ENCODE peak calls at places on chromosome 13, in seven cellular contexts. One of them, this sample, is unnamed.
A peak's percentile ranks its signal among the peaks of the same experiment; 100 is the strongest.

GRCh38 chr13:49869514-49869913 is 66.6 kb downstream of the SPRYD7 start:
- ATAC-seq in HCT116: peak; percentile 85
- ATAC-seq in HepG2: peak; percentile 94
- ATAC-seq in left lung: peak; percentile 56
- ATAC-seq in left colon: no peak
- ATAC-seq in T-helper 17 cell: no peak
- ATAC-seq in activated CD4-positive, alpha-beta T cell treated with anti-CD3 and anti-CD28 coated beads for 36 hours: no peak
- ATAC-seq in this sample: no peak

GRCh38 chr13:112575680-112576079 is 12.3 kb downstream of the TUBGCP3 start:
- ATAC-seq in HCT116: peak; percentile 72
- ATAC-seq in HepG2: peak; percentile 58
- ATAC-seq in left lung: no peak
- ATAC-seq in left colon: no peak
- ATAC-seq in T-helper 17 cell: no peak
- ATAC-seq in activated CD4-positive, alpha-beta T cell treated with anti-CD3 and anti-CD28 coated beads for 36 hours: no peak
- ATAC-seq in this sample: no peak

GRCh38 chr13:105971312-105971711 is 564.1 kb downstream of the EFNB2 start:
- ATAC-seq in HCT116: no peak
- ATAC-seq in HepG2: no peak
- ATAC-seq in left lung: no peak
- ATAC-seq in left colon: no peak
- ATAC-seq in T-helper 17 cell: no peak
- ATAC-seq in activated CD4-positive, alpha-beta T cell treated with anti-CD3 and anti-CD28 coated beads for 36 hours: no peak
- ATAC-seq in this sample: peak; percentile 44

GRCh38 chr13:112062619-112063308 is 4.2 kb upstream of the SOX1 start:
- ATAC-seq in HCT116: no peak
- ATAC-seq in HepG2: no peak
- ATAC-seq in left lung: no peak
- ATAC-seq in left colon: peak; percentile 45
- ATAC-seq in T-helper 17 cell: no peak
- ATAC-seq in activated CD4-positive, alpha-beta T cell treated with anti-CD3 and anti-CD28 coated beads for 36 hours: no peak
- ATAC-seq in this sample: no peak

GRCh38 chr13:94515352-94515751 is 35.9 kb upstream of the DCT start:
- ATAC-seq in HCT116: no peak
- ATAC-seq in HepG2: no peak
- ATAC-seq in left lung: peak; percentile 97
- ATAC-seq in left colon: no peak
- ATAC-seq in T-helper 17 cell: no peak
- ATAC-seq in activated CD4-positive, alpha-beta T cell treated with anti-CD3 and anti-CD28 coated beads for 36 hours: no peak
- ATAC-seq in this sample: no peak

GRCh38 chr13:34011552-34012085 is 193.7 kb downstream of the RFC3 start:
- ATAC-seq in HCT116: peak; percentile 70
- ATAC-seq in HepG2: peak; percentile 100
- ATAC-seq in left lung: peak; percentile 49
- ATAC-seq in left colon: peak; percentile 28
- ATAC-seq in T-helper 17 cell: no peak
- ATAC-seq in activated CD4-positive, alpha-beta T cell treated with anti-CD3 and anti-CD28 coated beads for 36 hours: no peak
- ATAC-seq in this sample: no peak

GRCh38 chr13:37919329-37919880 is 49.8 kb upstream of the TRPC4 start:
- ATAC-seq in HCT116: no peak
- ATAC-seq in HepG2: no peak
- ATAC-seq in left lung: no peak
- ATAC-seq in left colon: no peak
- ATAC-seq in T-helper 17 cell: no peak
- ATAC-seq in activated CD4-positive, alpha-beta T cell treated with anti-CD3 and anti-CD28 coated beads for 36 hours: no peak
- ATAC-seq in this sample: no peak

GRCh38 chr13:49858183-49858856 is 65.8 kb upstream of the KPNA3 start:
- ATAC-seq in HCT116: peak; percentile 51
- ATAC-seq in HepG2: peak; percentile 97
- ATAC-seq in left lung: peak; percentile 90
- ATAC-seq in left colon: no peak
- ATAC-seq in T-helper 17 cell: no peak
- ATAC-seq in activated CD4-positive, alpha-beta T cell treated with anti-CD3 and anti-CD28 coated beads for 36 hours: no peak
- ATAC-seq in this sample: no peak

GRCh38 chr13:98909016-98909415 is 68.8 kb downstream of the DOCK9 start:
- ATAC-seq in HCT116: no peak
- ATAC-seq in HepG2: no peak
- ATAC-seq in left lung: no peak
- ATAC-seq in left colon: no peak
- ATAC-seq in T-helper 17 cell: no peak
- ATAC-seq in activated CD4-positive, alpha-beta T cell treated with anti-CD3 and anti-CD28 coated beads for 36 hours: peak; percentile 77
- ATAC-seq in this sample: peak; percentile 94

This sample was measured in esophagus mucosa.